ENCODE peak calls at places on chromosomes 5 and 9, in seven cellular contexts. D is heart left ventricle; T is hypothalamus; E is C1 segment of cervical spinal cord; M is effector memory CD8-positive, alpha-beta T cell; X is GOT3; A is HuH-7.5. I is an unnamed sample.

GRCh38 chr9:95561913-95562312 is 45.1 kb upstream of the PTCH1 start:
- DNase-seq in E (no peak), M (no peak), A (no peak), T (no peak), D (no peak), X (no peak), I (no peak)

GRCh38 chr9:16445141-16445920 is 425.1 kb downstream of the BNC2 start:
- DNase-seq in D (no peak), A (no peak), E (no peak), X (no peak), T (no peak), M (no peak), I (no peak)

GRCh38 chr5:55541056-55541635 is 6.4 kb upstream of the PLPP1 start:
- DNase-seq in M (no peak), T (no peak), D (no peak), E (no peak), A (no peak), X (no peak), I (no peak)

GRCh38 chr9:114680266-114681011 is 1.6 kb downstream of the TEX48 start:
- DNase-seq in A (no peak), X (no peak), E (no peak), D (no peak), T (no peak), M (no peak), I (no peak)

GRCh38 chr9:112166176-112167140 is 8.6 kb downstream of the SUSD1 start:
- DNase-seq in X (no peak), T (no peak), E (no peak), D (peak), A (no peak), M (no peak), I (no peak)

GRCh38 chr5:59660737-59661136 is 232.8 kb downstream of the PDE4D start:
- DNase-seq in T (no peak), X (no peak), A (no peak), M (no peak), E (no peak), D (no peak), I (no peak)

GRCh38 chr9:111621895-111622480 is 9.1 kb upstream of the DNAJC25 start:
- DNase-seq in M (peak), D (peak), A (peak), X (no peak), E (peak), T (no peak), I (no peak)

GRCh38 chr9:83584995-83585394 is 37.9 kb upstream of the IDNK start:
- DNase-seq in D (no peak), E (no peak), A (no peak), T (no peak), M (no peak), X (no peak), I (no peak)

GRCh38 chr5:5025774-5026406 is 114.2 kb upstream of the ADAMTS16 start:
- DNase-seq in T (no peak), E (no peak), A (no peak), M (no peak), D (no peak), X (no peak), I (no peak)

GRCh38 chr5:149011084-149011483 is 51.8 kb downstream of the SH3TC2 start:
- DNase-seq in D (no peak), E (no peak), M (no peak), X (no peak), A (no peak), T (no peak), I (no peak)

GRCh38 chr5:97046270-97046982 is 96.0 kb downstream of the LIX1 start:
- DNase-seq in E (no peak), M (no peak), X (no peak), T (no peak), D (no peak), A (no peak), I (no peak)

GRCh38 chr5:135371738-135372232 is 27.2 kb downstream of the MACROH2A1 start:
- DNase-seq in E (no peak), D (no peak), X (no peak), M (no peak), A (no peak), T (no peak), I (no peak)

GRCh38 chr9:12155731-12156130 is 537.5 kb upstream of the TYRP1 start:
- DNase-seq in A (no peak), M (no peak), D (no peak), X (no peak), T (no peak), E (no peak), I (no peak)

GRCh38 chr9:114372971-114373591 is 14.7 kb downstream of the AKNA start:
- DNase-seq in D (peak), A (no peak), E (peak), X (no peak), M (peak), T (peak), I (no peak)

GRCh38 chr9:116020801-116021200 is 132.8 kb upstream of the PAPPA start:
- DNase-seq in M (no peak), T (no peak), D (no peak), A (no peak), X (no peak), E (no peak), I (no peak)

GRCh38 chr9:131116281-131117101 is 8.9 kb upstream of the NUP214 start:
- DNase-seq in A (no peak), T (no peak), X (no peak), E (peak), M (no peak), D (peak), I (no peak)

GRCh38 chr5:150734579-150735384 is 24.0 kb downstream of the DCTN4 start:
- DNase-seq in M (no peak), T (no peak), E (peak), D (peak), X (no peak), A (no peak), I (no peak)

GRCh38 chr5:65809817-65810531 is 88.0 kb downstream of the NLN start:
- DNase-seq in A (no peak), T (peak), X (no peak), D (peak), M (no peak), E (peak), I (no peak)